ENCODE peak calls at places on chromosomes 11 and 22, in nine cellular contexts. U, T, X, B, O, F, Y, A and S are unnamed samples.

GRCh38 chr11:69280451-69280850 is 13.5 kb upstream of the MYEOV start:
- DNase-seq in B (peak), O (no peak), Y (no peak), X (no peak), A (no peak), F (no peak), T (no peak), U (peak), S (no peak)

GRCh38 chr11:113668255-113668654 is 37.9 kb downstream of the TMPRSS5 start:
- DNase-seq in T (no peak), Y (no peak), A (no peak), B (no peak), X (no peak), F (no peak), O (no peak), U (peak), S (no peak)

GRCh38 chr11:79232346-79232745 is 208.5 kb downstream of the TENM4 start:
- DNase-seq in T (no peak), A (no peak), U (no peak), B (no peak), X (peak), O (no peak), Y (no peak), F (no peak), S (no peak)

GRCh38 chr11:74540270-74540669 is 46.7 kb upstream of the LIPT2 start:
- DNase-seq in F (no peak), B (no peak), U (no peak), Y (no peak), T (no peak), X (no peak), O (no peak), A (no peak), S (no peak)

GRCh38 chr11:15826826-15827225 is 529.5 kb downstream of the SOX6 start:
- DNase-seq in Y (no peak), T (peak), F (no peak), O (no peak), U (peak), B (no peak), X (peak), A (peak), S (no peak)

GRCh38 chr11:101444851-101445250 is 139.0 kb downstream of the TRPC6 start:
- DNase-seq in F (no peak), X (no peak), B (no peak), Y (no peak), A (no peak), U (no peak), O (no peak), T (no peak), S (no peak)

GRCh38 chr11:93529707-93530467 is 13.3 kb downstream of the SMCO4 start:
- DNase-seq in O (peak), X (no peak), U (no peak), Y (no peak), T (peak), B (no peak), F (no peak), A (no peak), S (no peak)

GRCh38 chr11:108198833-108199232 is 23.6 kb downstream of the NPAT start:
- DNase-seq in O (no peak), F (no peak), T (no peak), U (no peak), A (no peak), X (no peak), B (no peak), Y (no peak), S (no peak)

GRCh38 chr11:46682773-46683752 is 17.4 kb downstream of the ARHGAP1 start:
- DNase-seq in T (no peak), U (peak), B (no peak), X (peak), A (no peak), O (no peak), Y (no peak), F (no peak), S (no peak)

GRCh38 chr11:104653011-104653806 is 245.1 kb downstream of the CASP12 start:
- DNase-seq in O (no peak), B (no peak), X (peak), T (peak), F (no peak), Y (no peak), U (peak), A (no peak), S (peak)

GRCh38 chr11:66556086-66556485 is 9.4 kb downstream of the ACTN3 start:
- DNase-seq in X (no peak), O (no peak), A (no peak), T (no peak), F (no peak), U (no peak), Y (no peak), B (no peak), S (no peak)

GRCh38 chr11:102429691-102430090 is 22.9 kb downstream of the TMEM123 start:
- DNase-seq in O (no peak), U (peak), Y (no peak), B (no peak), A (no peak), X (no peak), F (no peak), T (no peak), S (no peak)

GRCh38 chr11:47177229-47177845 is 658 bp upstream of the ARFGAP2 start:
- DNase-seq in O (peak), U (peak), Y (peak), X (peak), T (peak), B (peak), A (peak), F (peak), S (peak)

GRCh38 chr22:37525073-37525745 is 6.0 kb upstream of the CARD10 start:
- DNase-seq in A (no peak), X (peak), T (no peak), O (no peak), F (peak), U (peak), B (no peak), Y (no peak), S (no peak)

GRCh38 chr11:3135491-3136440 is 29.3 kb downstream of the OSBPL5 start:
- DNase-seq in A (no peak), F (no peak), O (peak), B (no peak), X (no peak), Y (peak), U (no peak), T (peak), S (no peak)

GRCh38 chr11:93585758-93586157 is 42.6 kb upstream of the SMCO4 start:
- DNase-seq in T (no peak), B (no peak), A (no peak), U (peak), O (no peak), Y (no peak), X (peak), F (peak), S (no peak)

GRCh38 chr11:66289548-66290331 is 797 bp upstream of the YIF1A start:
- DNase-seq in U (no peak), Y (peak), X (no peak), T (peak), O (peak), B (no peak), A (peak), F (peak), S (peak)

GRCh38 chr11:132959663-132960062 is 572.6 kb downstream of the OPCML start:
- DNase-seq in U (no peak), T (no peak), X (no peak), F (no peak), O (no peak), Y (no peak), B (no peak), A (no peak), S (no peak)

GRCh38 chr22:17728786-17729185 is 45.5 kb downstream of the BID start:
- DNase-seq in F (no peak), U (no peak), Y (no peak), O (no peak), T (no peak), X (no peak), A (no peak), B (no peak), S (no peak)

DNA sequence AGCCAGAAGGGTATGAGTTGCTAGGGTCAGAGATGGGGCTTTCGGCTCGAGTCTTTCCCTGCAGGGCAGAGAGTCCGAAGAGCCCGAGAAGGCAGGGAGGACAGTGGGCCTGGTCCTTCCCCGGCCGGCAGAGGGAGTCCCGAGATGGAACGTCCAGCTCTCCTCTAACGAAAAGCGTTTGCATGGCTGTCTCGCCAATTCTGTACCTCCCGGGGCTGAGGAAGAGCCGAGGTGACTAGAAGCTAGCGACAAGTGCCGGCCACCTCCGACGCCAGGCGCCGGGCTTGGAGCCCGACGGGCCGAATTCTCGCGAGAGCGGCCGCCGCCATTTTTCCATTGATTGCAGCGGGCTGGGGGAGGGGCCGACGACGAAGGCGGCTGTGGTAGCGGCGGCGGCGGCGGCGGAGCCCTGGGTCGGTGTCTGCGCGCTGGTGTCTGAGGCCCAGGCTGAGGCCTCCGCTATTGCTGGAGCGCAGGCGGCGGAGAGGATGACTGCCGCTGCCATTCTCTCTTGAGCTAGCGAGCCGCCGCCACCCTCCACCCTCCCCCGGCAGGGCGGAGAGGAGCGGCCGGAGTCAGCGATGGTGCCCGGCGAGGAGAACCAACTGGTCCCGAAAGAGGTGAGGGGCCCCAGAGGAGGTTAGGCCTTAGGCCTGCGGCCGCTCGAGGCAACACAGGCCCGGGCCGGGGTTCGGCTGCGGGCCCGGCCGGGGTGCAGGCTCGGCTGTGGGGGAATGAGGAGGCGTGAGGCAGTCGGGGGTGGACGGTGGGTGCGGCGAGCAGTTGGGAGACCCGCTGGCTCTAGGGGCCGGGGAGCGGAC is at the start of gene USP47:
- DNase-seq in B (no peak), F (peak), A (peak), U (peak), T (peak), O (peak), X (peak), Y (peak), S (peak)
- TF ChIP-seq CTCF in B (peak), F (peak), A (peak), U (peak), T (peak), O (peak), X (peak), Y (peak), S (peak)

GRCh38 chr11:76248210-76248609 is 41.9 kb upstream of the WNT11 start:
- DNase-seq in O (no peak), B (no peak), U (no peak), T (no peak), Y (no peak), X (peak), F (no peak), A (peak), S (no peak)
- TF ChIP-seq CTCF in O (peak), B (peak), U (peak), T (peak), Y (no peak), X (peak), F (peak), A (no peak), S (no peak)

GRCh38 chr11:117819096-117820040 is 5.2 kb downstream of the FXYD2 start:
- DNase-seq in B (no peak), X (peak), T (peak), O (peak), A (peak), U (peak), F (peak), Y (no peak), S (no peak)
- TF ChIP-seq CTCF in B (peak), X (peak), T (peak), O (peak), A (peak), U (peak), F (peak), Y (no peak), S (no peak)

DNA sequence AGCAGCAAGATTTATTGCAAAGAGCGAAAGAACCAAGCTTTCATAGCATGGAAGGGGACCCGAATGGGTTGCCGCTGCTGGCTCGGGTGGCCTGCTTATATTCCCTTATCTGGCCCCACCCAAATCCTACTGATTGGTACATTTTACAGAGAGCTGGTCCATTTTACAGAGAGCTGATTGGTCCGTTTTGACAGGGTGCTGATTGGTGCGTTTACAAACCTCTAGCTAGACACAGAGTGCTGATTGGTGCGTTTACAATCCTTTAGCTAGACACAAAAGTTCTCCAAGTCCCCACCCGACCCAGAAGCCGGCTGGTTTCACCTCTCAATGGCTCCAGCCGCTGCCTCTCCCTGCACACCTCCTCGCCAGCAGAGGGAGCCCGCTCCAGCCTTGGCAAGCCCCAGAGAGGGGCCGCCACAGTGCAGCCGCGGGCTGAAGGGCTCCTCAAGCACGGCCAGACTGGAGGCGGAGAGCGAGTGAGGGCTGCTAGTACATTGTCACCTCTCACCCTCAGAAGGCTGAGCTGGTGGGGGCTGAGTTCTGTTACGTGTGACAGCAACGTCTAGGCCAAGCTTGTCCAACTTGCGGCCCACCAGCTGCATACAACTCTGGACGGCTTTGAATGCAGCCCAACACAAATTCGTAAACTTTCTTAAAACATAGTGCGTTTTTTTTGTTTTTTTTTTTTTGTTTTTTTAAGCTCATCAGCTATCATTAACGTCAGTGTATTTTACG is 8.7 kb downstream of the PTH start:
- DNase-seq in T (peak), O (peak), F (no peak), Y (no peak), X (peak), U (no peak), B (no peak), A (peak), S (peak)
- TF ChIP-seq CTCF in T (peak), O (peak), F (peak), Y (no peak), X (peak), U (peak), B (peak), A (no peak), S (peak)

GRCh38 chr22:44807915-44808690 is 55.7 kb downstream of the ARHGAP8 start:
- DNase-seq in O (no peak), B (no peak), T (peak), F (no peak), X (no peak), A (no peak), Y (no peak), U (no peak), S (no peak)
- TF ChIP-seq CTCF in O (no peak), B (peak), T (peak), F (peak), X (peak), A (no peak), Y (no peak), U (no peak), S (no peak)

GRCh38 chr11:72553748-72554147 is 119.4 kb upstream of the CLPB start:
- DNase-seq in X (peak), B (no peak), T (peak), Y (no peak), O (no peak), F (no peak), A (no peak), U (no peak), S (no peak)
- TF ChIP-seq CTCF in X (peak), B (peak), T (peak), Y (no peak), O (peak), F (no peak), A (no peak), U (no peak), S (peak)

GRCh38 chr22:36182871-36183270 is 18.7 kb downstream of the APOL4 start:
- DNase-seq in U (no peak), O (no peak), Y (no peak), T (no peak), A (no peak), B (no peak), X (no peak), F (no peak), S (no peak)

GRCh38 chr22:36183446-36183845 is 18.2 kb downstream of the APOL4 start:
- DNase-seq in B (no peak), F (no peak), X (no peak), T (no peak), A (no peak), Y (no peak), U (no peak), O (no peak), S (no peak)

GRCh38 chr22:36182056-36182455 is 19.6 kb downstream of the APOL4 start:
- DNase-seq in Y (no peak), X (peak), B (no peak), O (no peak), T (no peak), A (no peak), F (no peak), U (no peak), S (no peak)

GRCh38 chr22:36184433-36185035 is 17.1 kb downstream of the APOL4 start:
- DNase-seq in U (no peak), O (no peak), T (no peak), B (no peak), F (no peak), Y (no peak), A (no peak), X (peak), S (no peak)

DNA sequence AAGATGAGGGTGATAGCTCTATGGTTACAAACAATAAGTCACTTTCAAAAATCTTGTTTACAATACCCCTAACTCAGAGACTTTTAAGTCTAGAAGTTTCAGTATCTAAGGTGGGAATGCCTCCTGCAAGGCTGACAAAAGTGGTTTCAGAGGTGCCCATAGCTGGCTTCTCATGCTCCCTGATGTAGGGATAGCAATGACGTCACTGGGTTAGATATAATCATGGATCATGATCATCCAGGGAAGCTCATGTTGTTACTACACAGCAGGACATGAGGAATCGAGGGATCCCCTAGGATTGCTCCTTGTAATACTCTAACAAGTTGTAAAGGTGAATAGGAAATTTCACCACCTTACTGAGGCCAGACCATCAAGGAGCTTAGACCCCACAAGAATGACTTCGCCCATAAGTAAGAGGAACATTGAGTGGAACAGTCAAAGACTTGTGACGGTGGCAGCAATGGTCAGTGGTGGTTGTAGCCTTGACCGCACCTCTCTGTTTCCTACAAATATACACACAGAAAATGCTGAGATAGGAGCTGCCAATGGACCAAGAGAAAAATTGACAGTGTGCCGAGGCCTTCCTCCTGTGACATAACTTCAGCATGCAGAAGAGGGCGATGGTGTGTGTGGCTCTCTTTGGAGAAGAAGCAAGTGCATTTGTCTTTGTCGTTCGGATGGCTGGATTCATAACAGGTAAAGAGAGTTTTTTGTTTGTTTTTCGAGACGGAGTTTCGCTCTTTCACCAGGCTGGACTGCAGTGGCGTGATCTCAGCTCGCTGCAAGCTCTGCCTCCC is 15.6 kb downstream of the APOL4 start:
- DNase-seq in O (no peak), Y (no peak), X (no peak), T (no peak), U (no peak), A (no peak), F (no peak), B (no peak), S (no peak)
- TF ChIP-seq CTCF in O (no peak), Y (no peak), X (no peak), T (peak), U (no peak), A (no peak), F (no peak), B (no peak), S (no peak)

DNA sequence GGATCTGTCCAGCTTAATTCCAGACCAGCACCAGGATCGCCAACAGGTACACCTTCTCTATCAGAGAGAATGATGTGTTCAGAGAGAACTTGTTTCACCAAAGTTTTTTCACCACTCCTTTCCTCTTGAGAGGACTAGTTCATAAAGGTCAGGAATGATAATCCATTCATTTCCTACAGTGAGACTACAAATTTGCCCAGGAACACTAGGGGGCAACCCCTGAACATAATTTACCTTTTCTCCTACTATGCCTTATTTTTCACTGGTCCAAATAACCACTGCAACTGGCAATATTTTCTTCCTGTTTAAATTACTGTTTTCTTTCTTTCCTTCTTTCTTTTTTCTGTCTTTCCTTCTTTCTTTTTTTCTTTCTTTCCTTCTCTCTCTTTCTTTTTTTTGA is 22.5 kb downstream of the CAVIN3 start:
- DNase-seq in O (no peak), F (no peak), A (no peak), U (peak), T (no peak), Y (no peak), X (no peak), B (no peak), S (no peak)
- TF ChIP-seq CTCF in O (peak), F (peak), A (no peak), U (peak), T (peak), Y (peak), X (peak), B (no peak), S (no peak)

GRCh38 chr22:42904049-42904448 is 47.0 kb upstream of the ARFGAP3 start:
- DNase-seq in Y (no peak), O (no peak), T (no peak), X (no peak), B (no peak), A (no peak), F (no peak), U (no peak), S (no peak)

GRCh38 chr22:42905702-42906183 is 48.7 kb upstream of the ARFGAP3 start:
- DNase-seq in F (no peak), U (no peak), B (no peak), A (peak), O (peak), X (no peak), Y (peak), T (no peak), S (no peak)

GRCh38 chr22:42905217-42905616 is 48.1 kb upstream of the ARFGAP3 start:
- DNase-seq in U (no peak), T (no peak), Y (no peak), B (no peak), X (no peak), O (no peak), F (no peak), A (no peak), S (no peak)

GRCh38 chr22:42902875-42903510 is 45.9 kb upstream of the ARFGAP3 start:
- DNase-seq in U (peak), Y (no peak), O (no peak), A (no peak), T (no peak), F (peak), B (no peak), X (peak), S (no peak)

GRCh38 chr22:42901790-42902508 is 44.9 kb upstream of the ARFGAP3 start:
- DNase-seq in F (no peak), T (no peak), U (no peak), Y (no peak), X (no peak), B (no peak), O (peak), A (no peak), S (no peak)
- TF ChIP-seq CTCF in F (peak), T (peak), U (peak), Y (peak), X (peak), B (no peak), O (peak), A (no peak), S (peak)

DNA sequence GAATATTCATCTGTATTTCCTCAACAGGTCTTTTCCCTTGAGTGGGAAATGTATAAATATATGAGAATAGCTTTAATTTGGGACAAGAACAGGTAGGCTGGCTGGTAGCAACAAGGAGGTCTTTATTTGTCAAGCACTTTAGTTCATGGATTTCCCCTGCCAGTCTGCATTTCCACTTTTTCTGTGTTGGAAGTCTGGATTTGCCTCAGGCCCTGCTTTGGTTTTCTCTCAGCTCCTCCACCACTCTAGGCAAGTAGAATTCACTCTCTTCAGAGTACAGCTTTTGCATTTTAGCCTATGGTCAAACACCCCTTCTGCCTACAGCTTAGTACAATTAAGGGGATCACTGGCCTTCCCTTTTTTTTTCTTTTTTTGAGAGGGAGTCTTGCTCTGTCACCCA is 57.1 kb downstream of the QSER1 start:
- DNase-seq in T (no peak), B (no peak), O (no peak), A (no peak), Y (no peak), X (no peak), F (no peak), U (no peak), S (no peak)
- TF ChIP-seq CTCF in T (no peak), B (no peak), O (no peak), A (no peak), Y (no peak), X (no peak), F (no peak), U (no peak), S (no peak)